ENCODE peak calls at places on chromosomes 13 and 19, in nine cellular contexts. One of them, this sample, is unnamed.

GRCh38 chr13:99985243-99985874 is 3.8 kb downstream of the ZIC2 start:
- DNase-seq in RWPE2: no peak
- DNase-seq in AG04449: no peak
- DNase-seq in foreskin fibroblast: no peak
- DNase-seq in tibial artery: no peak
- DNase-seq in ovary: no peak
- DNase-seq in dorsolateral prefrontal cortex: no peak
- DNase-seq in adrenal gland: no peak
- DNase-seq in right lobe of liver: no peak
- DNase-seq in this sample: no peak

GRCh38 chr13:67078062-67078461 is 152.1 kb downstream of the PCDH9 start:
- DNase-seq in RWPE2: no peak
- DNase-seq in AG04449: no peak
- DNase-seq in foreskin fibroblast: no peak
- DNase-seq in tibial artery: no peak
- DNase-seq in ovary: no peak
- DNase-seq in dorsolateral prefrontal cortex: no peak
- DNase-seq in adrenal gland: no peak
- DNase-seq in right lobe of liver: no peak
- DNase-seq in this sample: no peak

GRCh38 chr13:59038824-59039223 is 1124.9 kb downstream of the DIAPH3 start:
- DNase-seq in RWPE2: no peak
- DNase-seq in AG04449: no peak
- DNase-seq in foreskin fibroblast: no peak
- DNase-seq in tibial artery: no peak
- DNase-seq in ovary: no peak
- DNase-seq in dorsolateral prefrontal cortex: no peak
- DNase-seq in adrenal gland: no peak
- DNase-seq in right lobe of liver: no peak
- DNase-seq in this sample: no peak

GRCh38 chr19:38451036-38451435 is 17.5 kb downstream of the RYR1 start:
- DNase-seq in RWPE2: no peak
- DNase-seq in AG04449: no peak
- DNase-seq in foreskin fibroblast: no peak
- DNase-seq in tibial artery: no peak
- DNase-seq in ovary: no peak
- DNase-seq in dorsolateral prefrontal cortex: no peak
- DNase-seq in adrenal gland: no peak
- DNase-seq in right lobe of liver: no peak
- DNase-seq in this sample: no peak

GRCh38 chr13:60226507-60226906 is 62.8 kb upstream of the DIAPH3 start:
- DNase-seq in RWPE2: no peak
- DNase-seq in AG04449: no peak
- DNase-seq in foreskin fibroblast: peak
- DNase-seq in tibial artery: no peak
- DNase-seq in ovary: no peak
- DNase-seq in dorsolateral prefrontal cortex: no peak
- DNase-seq in adrenal gland: peak
- DNase-seq in right lobe of liver: no peak
- DNase-seq in this sample: no peak

GRCh38 chr13:31044658-31045620 is 112.5 kb downstream of the TEX26 start:
- DNase-seq in RWPE2: no peak
- DNase-seq in AG04449: no peak
- DNase-seq in foreskin fibroblast: no peak
- DNase-seq in tibial artery: no peak
- DNase-seq in ovary: no peak
- DNase-seq in dorsolateral prefrontal cortex: no peak
- DNase-seq in adrenal gland: no peak
- DNase-seq in right lobe of liver: no peak
- DNase-seq in this sample: no peak

GRCh38 chr13:80361883-80362327 is 21.0 kb upstream of the SPRY2 start:
- DNase-seq in RWPE2: no peak
- DNase-seq in AG04449: no peak
- DNase-seq in foreskin fibroblast: no peak
- DNase-seq in tibial artery: no peak
- DNase-seq in ovary: no peak
- DNase-seq in dorsolateral prefrontal cortex: peak
- DNase-seq in adrenal gland: no peak
- DNase-seq in right lobe of liver: no peak
- DNase-seq in this sample: no peak

GRCh38 chr19:46574533-46574932 is 26.6 kb upstream of the CALM3 start:
- DNase-seq in RWPE2: no peak
- DNase-seq in AG04449: no peak
- DNase-seq in foreskin fibroblast: no peak
- DNase-seq in tibial artery: no peak
- DNase-seq in ovary: no peak
- DNase-seq in dorsolateral prefrontal cortex: no peak
- DNase-seq in adrenal gland: no peak
- DNase-seq in right lobe of liver: no peak
- DNase-seq in this sample: no peak

GRCh38 chr13:81872581-81872980 is 1531.7 kb upstream of the SPRY2 start:
- DNase-seq in RWPE2: no peak
- DNase-seq in AG04449: no peak
- DNase-seq in foreskin fibroblast: no peak
- DNase-seq in tibial artery: no peak
- DNase-seq in ovary: no peak
- DNase-seq in dorsolateral prefrontal cortex: no peak
- DNase-seq in adrenal gland: no peak
- DNase-seq in right lobe of liver: no peak
- DNase-seq in this sample: no peak

GRCh38 chr13:81874253-81874652 is 1533.3 kb upstream of the SPRY2 start:
- DNase-seq in RWPE2: no peak
- DNase-seq in AG04449: no peak
- DNase-seq in foreskin fibroblast: no peak
- DNase-seq in tibial artery: no peak
- DNase-seq in ovary: no peak
- DNase-seq in dorsolateral prefrontal cortex: no peak
- DNase-seq in adrenal gland: no peak
- DNase-seq in right lobe of liver: no peak
- DNase-seq in this sample: no peak

DNA sequence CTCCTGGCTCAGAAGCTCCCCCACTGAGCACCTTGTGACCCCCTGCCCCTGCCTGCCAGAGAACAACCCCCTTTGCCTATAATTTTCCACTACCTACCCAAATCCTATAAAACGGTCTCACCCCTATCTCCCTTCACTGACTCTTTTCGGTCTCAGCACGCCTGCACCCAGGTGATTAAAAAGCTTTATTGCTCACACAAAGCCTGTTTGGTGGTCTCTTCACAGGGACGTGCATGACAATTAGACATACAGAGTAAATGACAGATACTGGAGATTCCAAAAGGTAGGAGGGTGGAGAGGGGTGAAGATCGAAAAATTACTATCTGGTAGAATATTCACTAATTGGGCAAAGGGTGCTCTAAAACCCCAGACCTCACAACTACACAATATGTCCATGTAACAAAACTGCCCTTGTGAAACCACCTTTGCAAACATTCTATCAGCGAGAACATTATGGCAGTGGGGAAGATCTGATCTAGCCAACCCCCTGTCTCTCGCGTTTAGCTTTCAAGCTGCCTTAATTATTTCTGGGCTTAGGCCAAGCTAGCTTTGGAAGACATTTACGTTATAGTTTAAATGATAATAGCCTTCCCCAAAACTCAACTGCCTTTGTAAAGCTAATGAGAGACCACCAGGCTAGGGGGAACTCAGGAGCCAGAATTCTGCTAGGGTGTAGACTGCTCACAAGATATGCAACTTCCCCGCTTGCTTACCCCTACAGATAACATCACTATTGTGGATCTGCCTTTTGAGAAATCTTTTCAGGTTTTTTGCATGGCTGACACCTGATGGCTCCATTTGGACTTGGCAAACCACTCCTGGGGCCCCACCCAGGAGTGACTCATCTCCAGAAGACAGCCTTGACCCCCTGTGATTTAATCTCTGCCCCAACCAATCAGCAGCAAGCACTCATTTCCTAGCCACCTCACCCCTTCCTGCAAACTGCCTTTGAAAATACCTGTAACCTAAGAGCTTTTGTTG is 1534.0 kb upstream of the SPRY2 start:
- DNase-seq in RWPE2: no peak
- DNase-seq in AG04449: no peak
- DNase-seq in foreskin fibroblast: no peak
- DNase-seq in tibial artery: no peak
- DNase-seq in ovary: no peak
- DNase-seq in dorsolateral prefrontal cortex: no peak
- DNase-seq in adrenal gland: no peak
- DNase-seq in right lobe of liver: no peak
- DNase-seq in this sample: no peak
- TF ChIP-seq CTCF in RWPE2: no peak
- TF ChIP-seq CTCF in AG04449: no peak
- TF ChIP-seq CTCF in foreskin fibroblast: no peak
- TF ChIP-seq CTCF in tibial artery: no peak
- TF ChIP-seq CTCF in ovary: no peak
- TF ChIP-seq CTCF in dorsolateral prefrontal cortex: no peak
- TF ChIP-seq CTCF in adrenal gland: no peak
- TF ChIP-seq CTCF in right lobe of liver: no peak
- TF ChIP-seq CTCF in this sample: no peak

DNA sequence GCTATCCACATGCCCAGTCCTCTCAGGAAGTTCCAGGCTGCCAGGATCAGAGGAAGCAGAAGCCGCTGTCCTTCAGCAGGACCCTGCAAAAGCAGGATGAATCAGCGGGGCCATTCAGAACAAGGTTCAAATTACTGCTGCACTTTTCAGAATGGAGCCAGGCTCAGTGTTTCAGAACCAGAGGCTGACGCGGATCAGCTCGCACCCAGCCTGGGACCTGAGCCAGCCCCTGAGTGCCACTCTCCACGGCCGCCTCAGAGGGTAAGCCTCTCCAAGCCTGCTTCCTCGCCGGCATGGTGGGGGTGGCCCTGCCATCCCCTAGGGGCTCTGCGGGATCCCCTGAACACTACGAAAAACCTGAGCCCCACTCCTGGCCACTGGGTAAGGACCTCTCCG is 24.7 kb downstream of the RASA3 start:
- DNase-seq in RWPE2: no peak
- DNase-seq in AG04449: no peak
- DNase-seq in foreskin fibroblast: peak
- DNase-seq in tibial artery: peak
- DNase-seq in ovary: no peak
- DNase-seq in dorsolateral prefrontal cortex: no peak
- DNase-seq in adrenal gland: peak
- DNase-seq in right lobe of liver: peak
- DNase-seq in this sample: no peak
- H3K4me3 ChIP-seq in RWPE2: no peak
- H3K4me3 ChIP-seq in AG04449: no peak
- H3K4me3 ChIP-seq in foreskin fibroblast: no peak
- H3K4me3 ChIP-seq in tibial artery: no peak
- H3K4me3 ChIP-seq in ovary: no peak
- H3K4me3 ChIP-seq in dorsolateral prefrontal cortex: no peak
- H3K4me3 ChIP-seq in adrenal gland: no peak
- H3K4me3 ChIP-seq in right lobe of liver: no peak
- H3K4me3 ChIP-seq in this sample: no peak

GRCh38 chr19:4375164-4375619 is 25.2 kb downstream of the SH3GL1 start:
- DNase-seq in RWPE2: peak
- DNase-seq in AG04449: no peak
- DNase-seq in foreskin fibroblast: no peak
- DNase-seq in tibial artery: no peak
- DNase-seq in ovary: peak
- DNase-seq in dorsolateral prefrontal cortex: peak
- DNase-seq in adrenal gland: no peak
- DNase-seq in right lobe of liver: no peak
- DNase-seq in this sample: no peak

GRCh38 chr19:4373601-4374441 is 26.5 kb downstream of the SH3GL1 start:
- DNase-seq in RWPE2: no peak
- DNase-seq in AG04449: no peak
- DNase-seq in foreskin fibroblast: peak
- DNase-seq in tibial artery: peak
- DNase-seq in ovary: peak
- DNase-seq in dorsolateral prefrontal cortex: peak
- DNase-seq in adrenal gland: peak
- DNase-seq in right lobe of liver: no peak
- DNase-seq in this sample: no peak

GRCh38 chr19:4372630-4373367 is 27.5 kb downstream of the SH3GL1 start:
- DNase-seq in RWPE2: peak
- DNase-seq in AG04449: no peak
- DNase-seq in foreskin fibroblast: no peak
- DNase-seq in tibial artery: peak
- DNase-seq in ovary: no peak
- DNase-seq in dorsolateral prefrontal cortex: no peak
- DNase-seq in adrenal gland: no peak
- DNase-seq in right lobe of liver: no peak
- DNase-seq in this sample: no peak

GRCh38 chr19:4375620-4376228 is 24.6 kb downstream of the SH3GL1 start:
- DNase-seq in RWPE2: no peak
- DNase-seq in AG04449: no peak
- DNase-seq in foreskin fibroblast: peak
- DNase-seq in tibial artery: peak
- DNase-seq in ovary: peak
- DNase-seq in dorsolateral prefrontal cortex: peak
- DNase-seq in adrenal gland: no peak
- DNase-seq in right lobe of liver: no peak
- DNase-seq in this sample: peak

DNA sequence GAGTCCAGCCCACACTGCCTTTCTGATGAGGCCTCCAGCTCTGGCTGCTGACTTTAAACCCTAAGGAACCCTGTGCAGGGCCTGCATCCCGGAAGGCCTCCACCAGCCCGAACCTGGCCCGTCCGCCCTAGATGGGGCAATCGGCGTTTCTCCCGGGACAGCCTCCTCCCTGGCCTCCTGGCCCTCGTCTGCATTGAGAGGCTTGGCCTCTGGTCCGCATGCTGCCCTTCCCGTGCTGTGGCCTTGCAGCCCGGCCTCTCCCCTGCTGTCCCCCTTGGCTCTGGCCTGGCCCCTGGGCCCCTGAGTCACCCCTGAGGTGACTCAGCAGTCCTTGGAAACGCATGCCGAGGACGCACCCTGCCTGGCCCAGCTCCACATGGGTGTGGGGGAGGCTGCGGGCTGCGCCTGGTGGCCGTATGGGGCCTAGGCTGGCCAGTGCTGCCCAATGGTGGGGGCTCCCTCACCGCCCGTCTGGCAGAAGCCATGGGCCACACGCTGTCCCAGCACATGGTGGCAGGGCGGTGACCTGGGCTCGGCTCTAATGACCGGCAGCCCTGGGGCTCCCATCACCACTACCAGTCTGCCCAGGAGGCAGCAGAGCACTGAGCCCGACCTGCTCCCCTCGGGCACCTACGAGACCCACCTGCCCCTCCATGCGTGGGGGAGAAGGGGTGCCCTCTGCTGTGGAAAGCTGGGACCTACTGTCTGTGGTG is 25.7 kb downstream of the SH3GL1 start:
- DNase-seq in RWPE2: peak
- DNase-seq in AG04449: no peak
- DNase-seq in foreskin fibroblast: peak
- DNase-seq in tibial artery: peak
- DNase-seq in ovary: peak
- DNase-seq in dorsolateral prefrontal cortex: no peak
- DNase-seq in adrenal gland: peak
- DNase-seq in right lobe of liver: no peak
- DNase-seq in this sample: peak
- TF ChIP-seq CTCF in RWPE2: no peak
- TF ChIP-seq CTCF in AG04449: peak
- TF ChIP-seq CTCF in foreskin fibroblast: no peak
- TF ChIP-seq CTCF in tibial artery: no peak
- TF ChIP-seq CTCF in ovary: peak
- TF ChIP-seq CTCF in dorsolateral prefrontal cortex: no peak
- TF ChIP-seq CTCF in adrenal gland: peak
- TF ChIP-seq CTCF in right lobe of liver: no peak
- TF ChIP-seq CTCF in this sample: peak

DNA sequence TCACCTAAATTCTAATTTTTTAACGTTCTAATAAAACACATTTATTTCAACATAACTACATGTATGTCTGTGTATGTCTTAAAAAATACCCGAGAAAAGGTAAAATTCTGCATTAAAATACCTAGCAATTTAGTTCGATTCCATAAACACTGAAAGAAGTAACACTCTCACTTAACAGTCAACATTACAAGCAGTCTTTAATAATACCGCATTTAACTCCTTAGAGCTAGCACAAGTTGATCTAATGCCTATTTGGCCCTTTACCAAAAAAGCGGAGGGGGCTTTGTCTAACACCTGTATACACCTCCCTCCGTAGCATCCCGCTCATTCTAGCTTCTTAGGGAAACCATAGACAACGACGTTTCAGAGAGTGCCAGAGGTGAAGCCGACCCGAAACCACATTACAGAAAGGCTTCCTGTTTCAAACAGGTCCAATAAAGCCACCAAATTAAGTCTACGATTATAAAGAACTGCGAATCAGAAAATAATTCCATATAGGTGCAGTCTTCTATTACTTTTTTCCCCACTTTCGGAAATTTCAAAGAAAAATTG is 1.2 kb downstream of the SPART start:
- DNase-seq in RWPE2: no peak
- DNase-seq in AG04449: no peak
- DNase-seq in foreskin fibroblast: no peak
- DNase-seq in tibial artery: no peak
- DNase-seq in ovary: peak
- DNase-seq in dorsolateral prefrontal cortex: no peak
- DNase-seq in adrenal gland: peak
- DNase-seq in right lobe of liver: no peak
- DNase-seq in this sample: no peak
- H3K4me3 ChIP-seq in RWPE2: peak
- H3K4me3 ChIP-seq in AG04449: peak
- H3K4me3 ChIP-seq in foreskin fibroblast: peak
- H3K4me3 ChIP-seq in tibial artery: peak
- H3K4me3 ChIP-seq in ovary: peak
- H3K4me3 ChIP-seq in dorsolateral prefrontal cortex: peak
- H3K4me3 ChIP-seq in adrenal gland: peak
- H3K4me3 ChIP-seq in right lobe of liver: peak
- H3K4me3 ChIP-seq in this sample: peak

This sample was measured in AG09309.